ENCODE peak calls at places on chromosomes 3 and 15, in ten cellular contexts. Z is ACHN; F is AG08396; K is islet precursor cell; Q is MM.1S; S is body of pancreas; B is nucleus accumbens; V is stimulated activated naive CD8-positive, alpha-beta T cell treated with anti-CD3 and anti-CD28 coated beads, Interleukin-15, amount 100 ng/mL, for 72 hours; H is activated naive CD4-positive, alpha-beta T cell treated with Interleukin-2 at 50 U/mL for 16 hours; G is GM23248. L is an unnamed sample.

GRCh38 chr15:39774688-39775267 is 7.9 kb downstream of the FSIP1 start:
- DNase-seq in H (peak), G (no peak), S (no peak), V (no peak), B (no peak), F (no peak), Z (no peak), K (no peak), Q (peak), L (no peak)

GRCh38 chr3:186841637-186842036 is 873 bp upstream of the ADIPOQ start:
- DNase-seq in H (no peak), B (no peak), Q (no peak), S (no peak), Z (no peak), V (no peak), K (peak), F (no peak), G (no peak), L (no peak)

GRCh38 chr3:63290686-63291085 is 12.6 kb downstream of the SYNPR start:
- DNase-seq in Z (no peak), Q (no peak), K (no peak), G (no peak), H (no peak), B (no peak), V (no peak), S (no peak), F (no peak), L (no peak)

GRCh38 chr15:69758810-69759410 is 306.3 kb downstream of the RPLP1 start:
- DNase-seq in H (peak), Q (peak), K (peak), G (peak), S (peak), V (peak), Z (no peak), B (no peak), F (no peak), L (peak)

GRCh38 chr3:124297062-124297980 is 305.4 kb upstream of the ROPN1 start:
- DNase-seq in K (no peak), B (no peak), H (no peak), Z (peak), G (no peak), V (no peak), Q (no peak), S (no peak), F (no peak), L (no peak)

GRCh38 chr3:184314700-184315505 is 497 bp downstream of the EIF4G1 start:
- DNase-seq in H (peak), Q (peak), V (peak), S (peak), B (peak), G (peak), K (peak), Z (peak), F (peak), L (peak)

GRCh38 chr3:69273895-69274294 is 112.0 kb downstream of the FRMD4B start:
- DNase-seq in K (no peak), Z (no peak), S (no peak), V (no peak), Q (no peak), B (no peak), F (no peak), H (no peak), G (peak), L (no peak)

GRCh38 chr3:177525987-177526712 is 328.9 kb upstream of the TBL1XR1 start:
- DNase-seq in V (no peak), B (no peak), S (no peak), H (no peak), F (peak), Z (no peak), Q (no peak), K (no peak), G (peak), L (no peak)

GRCh38 chr3:153901991-153902390 is 219.2 kb upstream of the ARHGEF26 start:
- DNase-seq in F (no peak), K (no peak), H (no peak), B (no peak), Q (no peak), V (no peak), S (no peak), Z (no peak), G (peak), L (no peak)

GRCh38 chr3:108103971-108104797 is 13.4 kb upstream of the CD47 start:
- DNase-seq in V (no peak), Z (no peak), Q (no peak), B (no peak), H (no peak), G (peak), K (no peak), S (peak), F (no peak), L (no peak)

GRCh38 chr3:184428561-184429175 is 48.8 kb downstream of the CHRD start:
- DNase-seq in G (peak), F (peak), S (no peak), H (no peak), B (no peak), Q (no peak), Z (no peak), K (no peak), V (no peak), L (no peak)

GRCh38 chr3:169448501-169448900 is 215.0 kb downstream of the MECOM start:
- DNase-seq in H (no peak), V (no peak), G (peak), B (no peak), K (no peak), F (no peak), Q (no peak), Z (no peak), S (no peak), L (no peak)

GRCh38 chr15:83108266-83109219 is 1.1 kb downstream of the TM6SF1 start:
- DNase-seq in V (peak), S (peak), B (no peak), H (no peak), K (no peak), G (peak), Z (no peak), F (no peak), Q (no peak), L (peak)

GRCh38 chr3:21747376-21747775 is 3.6 kb downstream of the ZNF385D start:
- DNase-seq in K (no peak), V (no peak), Z (peak), Q (no peak), G (peak), B (no peak), H (no peak), S (no peak), F (peak), L (no peak)

GRCh38 chr3:49124991-49125670 is 4.5 kb upstream of the USP19 start:
- DNase-seq in V (no peak), Z (no peak), H (no peak), G (no peak), Q (no peak), S (no peak), B (peak), K (no peak), F (no peak), L (no peak)

GRCh38 chr3:196163687-196164493 is 47.3 kb downstream of the ZDHHC19 start:
- DNase-seq in Z (no peak), Q (no peak), F (no peak), S (no peak), H (no peak), K (peak), B (no peak), G (no peak), V (no peak), L (peak)

GRCh38 chr3:29430558-29430971 is 149.7 kb downstream of the RBMS3 start:
- DNase-seq in K (no peak), G (peak), Z (peak), B (no peak), F (peak), V (no peak), H (no peak), S (no peak), Q (no peak), L (no peak)

GRCh38 chr15:29278436-29279099 is 8.9 kb upstream of the NSMCE3 start:
- DNase-seq in F (peak), Q (no peak), V (no peak), B (no peak), H (no peak), S (no peak), Z (peak), G (peak), K (peak), L (no peak)

GRCh38 chr3:186095584-186096061 is 13.3 kb downstream of the ETV5 start:
- DNase-seq in G (no peak), F (no peak), Z (no peak), Q (peak), B (no peak), K (no peak), S (peak), H (no peak), V (no peak), L (no peak)

GRCh38 chr15:85587707-85588441 is 206.9 kb downstream of the KLHL25 start:
- DNase-seq in K (no peak), V (no peak), Q (no peak), S (no peak), F (no peak), G (peak), B (no peak), H (no peak), Z (peak), L (no peak)

GRCh38 chr15:39642011-39642640 is 61.2 kb downstream of the THBS1 start:
- DNase-seq in G (peak), Z (no peak), B (no peak), S (no peak), Q (no peak), V (no peak), H (no peak), K (peak), F (peak), L (no peak)

GRCh38 chr15:100310511-100310910 is 31.3 kb downstream of the ADAMTS17 start:
- DNase-seq in B (no peak), K (no peak), Z (no peak), H (no peak), G (no peak), S (no peak), F (no peak), V (no peak), Q (no peak), L (no peak)

GRCh38 chr3:49674491-49674983 is 386 bp downstream of the APEH start:
- DNase-seq in F (no peak), Q (no peak), V (no peak), H (peak), G (no peak), S (no peak), K (no peak), B (no peak), Z (no peak), L (no peak)

GRCh38 chr3:146322216-146322615 is 71.3 kb upstream of the PLSCR4 start:
- DNase-seq in V (no peak), B (no peak), F (no peak), Z (no peak), S (no peak), K (no peak), G (no peak), H (no peak), Q (no peak), L (no peak)

GRCh38 chr3:159528251-159528895 is 460.3 kb upstream of the IL12A start:
- DNase-seq in F (no peak), B (no peak), K (no peak), V (no peak), S (no peak), Z (no peak), Q (no peak), G (no peak), H (no peak), L (no peak)

GRCh38 chr3:57530071-57530608 is 14.0 kb downstream of the DNAH12 start:
- DNase-seq in F (no peak), H (no peak), B (no peak), K (no peak), V (no peak), G (peak), Z (peak), S (peak), Q (no peak), L (no peak)

GRCh38 chr3:151919030-151919328 is 45.5 kb downstream of the SUCNR1 start:
- DNase-seq in B (no peak), G (no peak), K (no peak), V (no peak), Q (no peak), S (no peak), Z (no peak), F (no peak), H (no peak), L (no peak)

GRCh38 chr3:104612218-104612617 is 754.5 kb upstream of the ALCAM start:
- DNase-seq in F (no peak), B (no peak), Z (no peak), V (no peak), K (no peak), S (no peak), Q (no peak), H (no peak), G (no peak), L (no peak)

GRCh38 chr3:4983739-4984510 is 4.7 kb downstream of the BHLHE40 start:
- DNase-seq in Q (peak), G (peak), F (peak), Z (peak), H (peak), S (peak), V (peak), B (no peak), K (peak), L (no peak)

GRCh38 chr15:91420689-91421088 is 320.6 kb downstream of the SV2B start:
- DNase-seq in V (no peak), Q (no peak), K (no peak), G (no peak), S (no peak), H (no peak), F (no peak), Z (no peak), B (no peak), L (no peak)

L was measured in lung.